ENCODE peak calls at places on chromosome 4, in four cellular contexts. I is AML-193, T is germinal center, Q is body of pancreas. P is an unnamed sample.

GRCh38 chr4:88745581-88746163 is 48.0 kb upstream of the NAP1L5 start:
- DNase-seq in Q (no peak), I (no peak), T (no peak), P (no peak)

GRCh38 chr4:2537011-2537830 is 774 bp downstream of the FAM193A start:
- DNase-seq in I (no peak), Q (peak), T (peak), P (peak)

GRCh38 chr4:85762204-85762884 is 287.4 kb downstream of the ARHGAP24 start:
- DNase-seq in Q (peak), I (no peak), T (no peak), P (no peak)

GRCh38 chr4:1247811-1248261 is 1.1 kb downstream of the CTBP1 start:
- DNase-seq in I (no peak), T (no peak), Q (no peak), P (no peak)

GRCh38 chr4:77619408-77619807 is 13.8 kb downstream of the CXCL13 start:
- DNase-seq in T (no peak), I (no peak), Q (peak), P (no peak)

GRCh38 chr4:10866691-10867090 is 182.1 kb upstream of the CLNK start:
- DNase-seq in Q (no peak), T (no peak), I (no peak), P (no peak)

GRCh38 chr4:73715659-73716058 is 24.7 kb upstream of the CXCL8 start:
- DNase-seq in Q (no peak), I (no peak), T (no peak), P (no peak)

GRCh38 chr4:182519528-182519927 is 276.3 kb downstream of the TENM3 start:
- DNase-seq in Q (no peak), I (no peak), T (no peak), P (no peak)

GRCh38 chr4:74267998-74268606 is 40.2 kb upstream of the EPGN start:
- DNase-seq in T (no peak), I (no peak), Q (no peak), P (no peak)

GRCh38 chr4:120922390-120923200 is at the start of gene PRDM5:
- DNase-seq in Q (peak), T (peak), I (no peak), P (no peak)

GRCh38 chr4:13543648-13544555 is at the start of gene NKX3-2:
- DNase-seq in I (no peak), Q (no peak), T (no peak), P (no peak)

GRCh38 chr4:114694770-114695169 is 96.2 kb downstream of the UGT8 start:
- DNase-seq in Q (no peak), I (peak), T (peak), P (peak)

GRCh38 chr4:86848732-86849617 is at the start of gene SLC10A6:
- DNase-seq in T (no peak), Q (no peak), I (no peak), P (no peak)

GRCh38 chr4:107577743-107578142 is 142.3 kb downstream of the PAPSS1 start:
- DNase-seq in T (no peak), I (no peak), Q (no peak), P (no peak)

GRCh38 chr4:1200425-1201035 is 28.1 kb upstream of the SPON2 start:
- DNase-seq in I (peak), T (no peak), Q (peak), P (no peak)

GRCh38 chr4:74473155-74473811 is 28.3 kb downstream of the AREG start:
- DNase-seq in Q (peak), T (no peak), I (no peak), P (no peak)

GRCh38 chr4:4761128-4761991 is 98.1 kb upstream of the MSX1 start:
- DNase-seq in Q (no peak), I (peak), T (peak), P (peak)

GRCh38 chr4:181150173-181150572 is 1093.0 kb upstream of the TENM3 start:
- DNase-seq in T (no peak), I (no peak), Q (no peak), P (no peak)

GRCh38 chr4:7045961-7046921 is 3.1 kb downstream of the TADA2B start:
- DNase-seq in Q (no peak), T (peak), I (no peak), P (peak)

GRCh38 chr4:176534566-176534965 is 214.8 kb downstream of the SPCS3 start:
- DNase-seq in T (no peak), Q (no peak), I (no peak), P (no peak)

GRCh38 chr4:139833131-139833930 is 167.7 kb downstream of the MGST2 start:
- DNase-seq in T (no peak), Q (no peak), I (no peak), P (no peak)

GRCh38 chr4:149499726-149500125 is 315.9 kb downstream of the IQCM start:
- DNase-seq in T (no peak), I (no peak), Q (no peak), P (no peak)

GRCh38 chr4:186040316-186040715 is 28.6 kb upstream of the TLR3 start:
- DNase-seq in I (no peak), Q (no peak), T (no peak), P (no peak)

GRCh38 chr4:159105761-159106243 is 2.9 kb downstream of the RAPGEF2 start:
- DNase-seq in T (peak), Q (peak), I (peak), P (no peak)

GRCh38 chr4:89172865-89173264 is 61.5 kb downstream of the TIGD2 start:
- DNase-seq in Q (no peak), I (no peak), T (no peak), P (no peak)

GRCh38 chr4:174212061-174212460 is 71.4 kb downstream of the FBXO8 start:
- DNase-seq in I (no peak), T (no peak), Q (no peak), P (no peak)

GRCh38 chr4:7957113-7957656 is 17.5 kb upstream of the AFAP1 start:
- DNase-seq in I (no peak), T (no peak), Q (no peak), P (no peak)

GRCh38 chr4:119118397-119118796 is 17.2 kb upstream of the MYOZ2 start:
- DNase-seq in Q (peak), T (no peak), I (no peak), P (no peak)

P was measured in OCI-LY7.